ENCODE peak calls at places on chromosome 6, in four cellular contexts. One of them, this sample, is unnamed.

GRCh38 chr6:27311806-27312145 is 297 bp downstream of the POM121L2 start:
- DNase-seq in activated effector memory CD4-positive, alpha-beta T cell treated with anti-CD3 and anti-CD28 coated beads, Interleukin-2, amount 50 U/mL, for 16 hours: no peak
- DNase-seq in activated naive CD8-positive, alpha-beta T cell treated with anti-CD3 and anti-CD28 coated beads, Interleukin-2, amount 50 U/mL, for 24 hours: no peak
- DNase-seq in T follicular helper cell: no peak
- DNase-seq in this sample: no peak

GRCh38 chr6:142802124-142802523 is 142.9 kb downstream of the HIVEP2 start:
- DNase-seq in activated effector memory CD4-positive, alpha-beta T cell treated with anti-CD3 and anti-CD28 coated beads, Interleukin-2, amount 50 U/mL, for 16 hours: peak
- DNase-seq in activated naive CD8-positive, alpha-beta T cell treated with anti-CD3 and anti-CD28 coated beads, Interleukin-2, amount 50 U/mL, for 24 hours: peak
- DNase-seq in T follicular helper cell: no peak
- DNase-seq in this sample: no peak

GRCh38 chr6:24658573-24659511 is 7.9 kb downstream of the TDP2 start:
- DNase-seq in activated effector memory CD4-positive, alpha-beta T cell treated with anti-CD3 and anti-CD28 coated beads, Interleukin-2, amount 50 U/mL, for 16 hours: no peak
- DNase-seq in activated naive CD8-positive, alpha-beta T cell treated with anti-CD3 and anti-CD28 coated beads, Interleukin-2, amount 50 U/mL, for 24 hours: no peak
- DNase-seq in T follicular helper cell: no peak
- DNase-seq in this sample: no peak

GRCh38 chr6:157667211-157668033 is 155.6 kb upstream of the SNX9 start:
- DNase-seq in activated effector memory CD4-positive, alpha-beta T cell treated with anti-CD3 and anti-CD28 coated beads, Interleukin-2, amount 50 U/mL, for 16 hours: peak
- DNase-seq in activated naive CD8-positive, alpha-beta T cell treated with anti-CD3 and anti-CD28 coated beads, Interleukin-2, amount 50 U/mL, for 24 hours: peak
- DNase-seq in T follicular helper cell: peak
- DNase-seq in this sample: peak

GRCh38 chr6:162726997-162727346 is 594 bp downstream of the PRKN start:
- DNase-seq in activated effector memory CD4-positive, alpha-beta T cell treated with anti-CD3 and anti-CD28 coated beads, Interleukin-2, amount 50 U/mL, for 16 hours: no peak
- DNase-seq in activated naive CD8-positive, alpha-beta T cell treated with anti-CD3 and anti-CD28 coated beads, Interleukin-2, amount 50 U/mL, for 24 hours: no peak
- DNase-seq in T follicular helper cell: no peak
- DNase-seq in this sample: no peak

GRCh38 chr6:88574666-88575065 is 388.8 kb downstream of the RNGTT start:
- DNase-seq in activated effector memory CD4-positive, alpha-beta T cell treated with anti-CD3 and anti-CD28 coated beads, Interleukin-2, amount 50 U/mL, for 16 hours: no peak
- DNase-seq in activated naive CD8-positive, alpha-beta T cell treated with anti-CD3 and anti-CD28 coated beads, Interleukin-2, amount 50 U/mL, for 24 hours: no peak
- DNase-seq in T follicular helper cell: no peak
- DNase-seq in this sample: no peak

GRCh38 chr6:50846860-50847171 is 28.1 kb downstream of the TFAP2B start:
- DNase-seq in activated effector memory CD4-positive, alpha-beta T cell treated with anti-CD3 and anti-CD28 coated beads, Interleukin-2, amount 50 U/mL, for 16 hours: no peak
- DNase-seq in activated naive CD8-positive, alpha-beta T cell treated with anti-CD3 and anti-CD28 coated beads, Interleukin-2, amount 50 U/mL, for 24 hours: no peak
- DNase-seq in T follicular helper cell: no peak
- DNase-seq in this sample: no peak

GRCh38 chr6:66897576-66897975 is 1190.5 kb upstream of the EYS start:
- DNase-seq in activated effector memory CD4-positive, alpha-beta T cell treated with anti-CD3 and anti-CD28 coated beads, Interleukin-2, amount 50 U/mL, for 16 hours: no peak
- DNase-seq in activated naive CD8-positive, alpha-beta T cell treated with anti-CD3 and anti-CD28 coated beads, Interleukin-2, amount 50 U/mL, for 24 hours: no peak
- DNase-seq in T follicular helper cell: no peak
- DNase-seq in this sample: no peak

GRCh38 chr6:87756858-87757257 is 54.8 kb upstream of the AKIRIN2 start:
- DNase-seq in activated effector memory CD4-positive, alpha-beta T cell treated with anti-CD3 and anti-CD28 coated beads, Interleukin-2, amount 50 U/mL, for 16 hours: peak
- DNase-seq in activated naive CD8-positive, alpha-beta T cell treated with anti-CD3 and anti-CD28 coated beads, Interleukin-2, amount 50 U/mL, for 24 hours: peak
- DNase-seq in T follicular helper cell: no peak
- DNase-seq in this sample: no peak

GRCh38 chr6:160128125-160128683 is 6.6 kb downstream of the SLC22A1 start:
- DNase-seq in activated effector memory CD4-positive, alpha-beta T cell treated with anti-CD3 and anti-CD28 coated beads, Interleukin-2, amount 50 U/mL, for 16 hours: no peak
- DNase-seq in activated naive CD8-positive, alpha-beta T cell treated with anti-CD3 and anti-CD28 coated beads, Interleukin-2, amount 50 U/mL, for 24 hours: no peak
- DNase-seq in T follicular helper cell: no peak
- DNase-seq in this sample: no peak

GRCh38 chr6:152783217-152783878 is 32.8 kb downstream of the VIP start:
- DNase-seq in activated effector memory CD4-positive, alpha-beta T cell treated with anti-CD3 and anti-CD28 coated beads, Interleukin-2, amount 50 U/mL, for 16 hours: no peak
- DNase-seq in activated naive CD8-positive, alpha-beta T cell treated with anti-CD3 and anti-CD28 coated beads, Interleukin-2, amount 50 U/mL, for 24 hours: no peak
- DNase-seq in T follicular helper cell: no peak
- DNase-seq in this sample: no peak

GRCh38 chr6:44454198-44454597 is 66.7 kb downstream of the CDC5L start:
- DNase-seq in activated effector memory CD4-positive, alpha-beta T cell treated with anti-CD3 and anti-CD28 coated beads, Interleukin-2, amount 50 U/mL, for 16 hours: no peak
- DNase-seq in activated naive CD8-positive, alpha-beta T cell treated with anti-CD3 and anti-CD28 coated beads, Interleukin-2, amount 50 U/mL, for 24 hours: no peak
- DNase-seq in T follicular helper cell: no peak
- DNase-seq in this sample: no peak

GRCh38 chr6:158869010-158869603 is 49.9 kb upstream of the EZR start:
- DNase-seq in activated effector memory CD4-positive, alpha-beta T cell treated with anti-CD3 and anti-CD28 coated beads, Interleukin-2, amount 50 U/mL, for 16 hours: no peak
- DNase-seq in activated naive CD8-positive, alpha-beta T cell treated with anti-CD3 and anti-CD28 coated beads, Interleukin-2, amount 50 U/mL, for 24 hours: no peak
- DNase-seq in T follicular helper cell: no peak
- DNase-seq in this sample: no peak

GRCh38 chr6:95978230-95978629 is 37.5 kb upstream of the FUT9 start:
- DNase-seq in activated effector memory CD4-positive, alpha-beta T cell treated with anti-CD3 and anti-CD28 coated beads, Interleukin-2, amount 50 U/mL, for 16 hours: no peak
- DNase-seq in activated naive CD8-positive, alpha-beta T cell treated with anti-CD3 and anti-CD28 coated beads, Interleukin-2, amount 50 U/mL, for 24 hours: no peak
- DNase-seq in T follicular helper cell: no peak
- DNase-seq in this sample: no peak

GRCh38 chr6:112202639-112203341 is 51.6 kb downstream of the LAMA4 start:
- DNase-seq in activated effector memory CD4-positive, alpha-beta T cell treated with anti-CD3 and anti-CD28 coated beads, Interleukin-2, amount 50 U/mL, for 16 hours: no peak
- DNase-seq in activated naive CD8-positive, alpha-beta T cell treated with anti-CD3 and anti-CD28 coated beads, Interleukin-2, amount 50 U/mL, for 24 hours: no peak
- DNase-seq in T follicular helper cell: no peak
- DNase-seq in this sample: no peak

GRCh38 chr6:133526436-133526835 is 285.3 kb downstream of the EYA4 start:
- DNase-seq in activated effector memory CD4-positive, alpha-beta T cell treated with anti-CD3 and anti-CD28 coated beads, Interleukin-2, amount 50 U/mL, for 16 hours: no peak
- DNase-seq in activated naive CD8-positive, alpha-beta T cell treated with anti-CD3 and anti-CD28 coated beads, Interleukin-2, amount 50 U/mL, for 24 hours: no peak
- DNase-seq in T follicular helper cell: no peak
- DNase-seq in this sample: no peak

GRCh38 chr6:129744201-129744879 is 34.4 kb upstream of the ARHGAP18 start:
- DNase-seq in activated effector memory CD4-positive, alpha-beta T cell treated with anti-CD3 and anti-CD28 coated beads, Interleukin-2, amount 50 U/mL, for 16 hours: no peak
- DNase-seq in activated naive CD8-positive, alpha-beta T cell treated with anti-CD3 and anti-CD28 coated beads, Interleukin-2, amount 50 U/mL, for 24 hours: no peak
- DNase-seq in T follicular helper cell: no peak
- DNase-seq in this sample: no peak

GRCh38 chr6:157066781-157067491 is 256.4 kb downstream of the TMEM242 start:
- DNase-seq in activated effector memory CD4-positive, alpha-beta T cell treated with anti-CD3 and anti-CD28 coated beads, Interleukin-2, amount 50 U/mL, for 16 hours: no peak
- DNase-seq in activated naive CD8-positive, alpha-beta T cell treated with anti-CD3 and anti-CD28 coated beads, Interleukin-2, amount 50 U/mL, for 24 hours: no peak
- DNase-seq in T follicular helper cell: no peak
- DNase-seq in this sample: no peak

GRCh38 chr6:124200661-124201060 is 397.0 kb downstream of the NKAIN2 start:
- DNase-seq in activated effector memory CD4-positive, alpha-beta T cell treated with anti-CD3 and anti-CD28 coated beads, Interleukin-2, amount 50 U/mL, for 16 hours: no peak
- DNase-seq in activated naive CD8-positive, alpha-beta T cell treated with anti-CD3 and anti-CD28 coated beads, Interleukin-2, amount 50 U/mL, for 24 hours: no peak
- DNase-seq in T follicular helper cell: no peak
- DNase-seq in this sample: no peak

GRCh38 chr6:110681543-110682459 is 133.5 kb downstream of the CDK19 start:
- DNase-seq in activated effector memory CD4-positive, alpha-beta T cell treated with anti-CD3 and anti-CD28 coated beads, Interleukin-2, amount 50 U/mL, for 16 hours: no peak
- DNase-seq in activated naive CD8-positive, alpha-beta T cell treated with anti-CD3 and anti-CD28 coated beads, Interleukin-2, amount 50 U/mL, for 24 hours: no peak
- DNase-seq in T follicular helper cell: no peak
- DNase-seq in this sample: no peak

GRCh38 chr6:122753688-122754056 is 25.8 kb upstream of the FABP7 start:
- DNase-seq in activated effector memory CD4-positive, alpha-beta T cell treated with anti-CD3 and anti-CD28 coated beads, Interleukin-2, amount 50 U/mL, for 16 hours: no peak
- DNase-seq in activated naive CD8-positive, alpha-beta T cell treated with anti-CD3 and anti-CD28 coated beads, Interleukin-2, amount 50 U/mL, for 24 hours: no peak
- DNase-seq in T follicular helper cell: no peak
- DNase-seq in this sample: no peak

GRCh38 chr6:139376054-139376355 is 1.6 kb upstream of the CITED2 start:
- DNase-seq in activated effector memory CD4-positive, alpha-beta T cell treated with anti-CD3 and anti-CD28 coated beads, Interleukin-2, amount 50 U/mL, for 16 hours: no peak
- DNase-seq in activated naive CD8-positive, alpha-beta T cell treated with anti-CD3 and anti-CD28 coated beads, Interleukin-2, amount 50 U/mL, for 24 hours: peak
- DNase-seq in T follicular helper cell: no peak
- DNase-seq in this sample: no peak

GRCh38 chr6:136016228-136017225 is 165.0 kb downstream of the PDE7B start:
- DNase-seq in activated effector memory CD4-positive, alpha-beta T cell treated with anti-CD3 and anti-CD28 coated beads, Interleukin-2, amount 50 U/mL, for 16 hours: no peak
- DNase-seq in activated naive CD8-positive, alpha-beta T cell treated with anti-CD3 and anti-CD28 coated beads, Interleukin-2, amount 50 U/mL, for 24 hours: no peak
- DNase-seq in T follicular helper cell: no peak
- DNase-seq in this sample: no peak

GRCh38 chr6:41670703-41671360 is 32.6 kb downstream of the MDFI start:
- DNase-seq in activated effector memory CD4-positive, alpha-beta T cell treated with anti-CD3 and anti-CD28 coated beads, Interleukin-2, amount 50 U/mL, for 16 hours: no peak
- DNase-seq in activated naive CD8-positive, alpha-beta T cell treated with anti-CD3 and anti-CD28 coated beads, Interleukin-2, amount 50 U/mL, for 24 hours: no peak
- DNase-seq in T follicular helper cell: no peak
- DNase-seq in this sample: no peak

GRCh38 chr6:1901556-1901955 is 291.8 kb downstream of the FOXC1 start:
- DNase-seq in activated effector memory CD4-positive, alpha-beta T cell treated with anti-CD3 and anti-CD28 coated beads, Interleukin-2, amount 50 U/mL, for 16 hours: no peak
- DNase-seq in activated naive CD8-positive, alpha-beta T cell treated with anti-CD3 and anti-CD28 coated beads, Interleukin-2, amount 50 U/mL, for 24 hours: no peak
- DNase-seq in T follicular helper cell: no peak
- DNase-seq in this sample: no peak

GRCh38 chr6:7621761-7622160 is 31.8 kb downstream of the SNRNP48 start:
- DNase-seq in activated effector memory CD4-positive, alpha-beta T cell treated with anti-CD3 and anti-CD28 coated beads, Interleukin-2, amount 50 U/mL, for 16 hours: no peak
- DNase-seq in activated naive CD8-positive, alpha-beta T cell treated with anti-CD3 and anti-CD28 coated beads, Interleukin-2, amount 50 U/mL, for 24 hours: no peak
- DNase-seq in T follicular helper cell: no peak
- DNase-seq in this sample: no peak